ENCODE peak calls at places on chromosomes 7 and 10, in four cellular contexts. X is mesendoderm, G is GM23248, L is H9. S is an unnamed sample.

GRCh38 chr7:142806021-142806353 is 35.2 kb downstream of the PRSS2 start:
- DNase-seq in X (no peak), G (no peak), L (no peak), S (no peak)

GRCh38 chr10:116538461-116538860 is 7.3 kb upstream of the PNLIP start:
- DNase-seq in X (no peak), G (peak; percentile 5), L (no peak), S (peak; percentile 60)

GRCh38 chr7:120185940-120186682 is 86.9 kb upstream of the KCND2 start:
- DNase-seq in X (peak; percentile 16), G (peak; percentile 12), L (no peak), S (no peak)

GRCh38 chr7:5532520-5533335 is 109.1 kb upstream of the TNRC18 start:
- DNase-seq in X (peak; percentile 66), G (peak; percentile 42), L (peak; percentile 72), S (no peak)

GRCh38 chr10:12397931-12398330 is 48.6 kb downstream of the CAMK1D start:
- DNase-seq in X (no peak), G (no peak), L (no peak), S (no peak)

GRCh38 chr7:25989140-25989705 is 162.8 kb upstream of the NFE2L3 start:
- DNase-seq in X (no peak), G (no peak), L (no peak), S (no peak)

GRCh38 chr7:101986335-101986734 is 168.9 kb downstream of the CUX1 start:
- DNase-seq in X (no peak), G (peak; percentile 12), L (no peak), S (no peak)

GRCh38 chr7:107502797-107503196 is 32.9 kb downstream of the GPR22 start:
- DNase-seq in X (no peak), G (no peak), L (no peak), S (no peak)

GRCh38 chr10:108544500-108545120 is 1378.7 kb downstream of the XPNPEP1 start:
- DNase-seq in X (peak; percentile 73), G (peak; percentile 83), L (peak; percentile 76), S (peak; percentile 77)

GRCh38 chr10:74994714-74995308 is 116.6 kb upstream of the SAMD8 start:
- DNase-seq in X (no peak), G (no peak), L (no peak), S (peak; percentile 78)

GRCh38 chr7:69412331-69413146 is 185.7 kb upstream of the AUTS2 start:
- DNase-seq in X (peak; percentile 88), G (peak; percentile 94), L (no peak), S (no peak)

GRCh38 chr10:19917756-19918478 is 101.7 kb downstream of the PLXDC2 start:
- DNase-seq in X (peak; percentile 76), G (no peak), L (no peak), S (no peak)

GRCh38 chr10:22244001-22244400 is 26.2 kb upstream of the EBLN1 start:
- DNase-seq in X (peak; percentile 37), G (no peak), L (peak; percentile 43), S (no peak)

GRCh38 chr7:134690614-134691504 is 44.2 kb downstream of the BPGM start:
- DNase-seq in X (no peak), G (peak; percentile 39), L (no peak), S (no peak)

GRCh38 chr10:115773832-115774231 is 499.2 kb downstream of the GFRA1 start:
- DNase-seq in X (no peak), G (peak; percentile 4), L (no peak), S (no peak)

GRCh38 chr10:36677170-36677768 is 448.1 kb upstream of the ANKRD30A start:
- DNase-seq in X (no peak), G (peak; percentile 69), L (no peak), S (peak; percentile 90)

GRCh38 chr10:133117688-133118071 is 30.0 kb downstream of the ADGRA1 start:
- DNase-seq in X (no peak), G (no peak), L (no peak), S (no peak)

GRCh38 chr7:135270577-135271254 is 37.1 kb downstream of the STRA8 start:
- DNase-seq in X (peak; percentile 46), G (no peak), L (peak; percentile 31), S (no peak)

GRCh38 chr7:108197371-108198091 is 67.4 kb upstream of the LAMB4 start:
- DNase-seq in X (no peak), G (no peak), L (no peak), S (no peak)

GRCh38 chr10:111077715-111078504 is 1.1 kb downstream of the ADRA2A start:
- DNase-seq in X (no peak), G (peak; percentile 62), L (peak; percentile 46), S (no peak)

GRCh38 chr7:130334274-130334673 is 10.3 kb upstream of the CPA5 start:
- DNase-seq in X (no peak), G (peak; percentile 34), L (no peak), S (no peak)

GRCh38 chr10:103145860-103146466 is 47.1 kb downstream of the NT5C2 start:
- DNase-seq in X (no peak), G (peak; percentile 84), L (no peak), S (peak; percentile 52)

GRCh38 chr10:109892885-109893284 is 30.4 kb downstream of the XPNPEP1 start:
- DNase-seq in X (no peak), G (peak; percentile 93), L (peak; percentile 35), S (no peak)

GRCh38 chr10:88379575-88379974 is 203.5 kb downstream of the RNLS start:
- DNase-seq in X (no peak), G (peak; percentile 89), L (no peak), S (no peak)

GRCh38 chr10:104300002-104300735 is 31.2 kb downstream of the GSTO2 start:
- DNase-seq in X (no peak), G (peak; percentile 99), L (no peak), S (peak; percentile 31)

GRCh38 chr10:103847909-103848468 is 7.4 kb downstream of the SH3PXD2A start:
- DNase-seq in X (peak; percentile 74), G (peak; percentile 34), L (peak; percentile 56), S (no peak)

GRCh38 chr7:15620491-15621185 is 58.8 kb upstream of the AGMO start:
- DNase-seq in X (no peak), G (no peak), L (no peak), S (peak; percentile 31)

GRCh38 chr7:36079446-36080025 is 73.5 kb upstream of the EEPD1 start:
- DNase-seq in X (no peak), G (peak; percentile 21), L (no peak), S (no peak)

GRCh38 chr10:31157125-31157983 is 125.7 kb upstream of the ZNF438 start:
- DNase-seq in X (no peak), G (peak; percentile 85), L (no peak), S (no peak)

GRCh38 chr7:75889223-75889825 is 10.5 kb downstream of the RHBDD2 start:
- DNase-seq in X (no peak), G (no peak), L (no peak), S (no peak)

GRCh38 chr10:97207756-97208346 is 22.1 kb upstream of the SLIT1 start:
- DNase-seq in X (no peak), G (no peak), L (no peak), S (no peak)

GRCh38 chr10:85607296-85607695 is 759.3 kb downstream of the GRID1 start:
- DNase-seq in X (no peak), G (no peak), L (peak; percentile 11), S (no peak)

GRCh38 chr7:69232445-69233376 is 365.6 kb upstream of the AUTS2 start:
- DNase-seq in X (peak; percentile 90), G (no peak), L (peak; percentile 92), S (no peak)

GRCh38 chr10:29773675-29774091 is 138.9 kb upstream of the SVIL start:
- DNase-seq in X (no peak), G (no peak), L (no peak), S (no peak)

GRCh38 chr10:70499829-70500167 is 21.2 kb downstream of the PALD1 start:
- DNase-seq in X (no peak), G (no peak), L (no peak), S (no peak)
- H3K9ac ChIP-seq in X (no peak overlapping the region), G (no peak overlapping the region), L (no peak overlapping the region), S (no peak overlapping the region)

GRCh38 chr7:97002555-97003261 is 2.6 kb upstream of the DLX6 start:
- DNase-seq in X (peak; percentile 63), G (no peak), L (peak; percentile 33), S (no peak)
- H3K9ac ChIP-seq in X (peak overlapping the region; percentile 25), G (no peak overlapping the region), L (no peak overlapping the region), S (no peak overlapping the region)

GRCh38 chr7:111459757-111460280 is 102.5 kb downstream of the IMMP2L start:
- DNase-seq in X (no peak), G (peak; percentile 16), L (no peak), S (no peak)
- H3K9ac ChIP-seq in X (no peak overlapping the region), G (no peak overlapping the region), L (no peak overlapping the region), S (no peak overlapping the region)

DNA sequence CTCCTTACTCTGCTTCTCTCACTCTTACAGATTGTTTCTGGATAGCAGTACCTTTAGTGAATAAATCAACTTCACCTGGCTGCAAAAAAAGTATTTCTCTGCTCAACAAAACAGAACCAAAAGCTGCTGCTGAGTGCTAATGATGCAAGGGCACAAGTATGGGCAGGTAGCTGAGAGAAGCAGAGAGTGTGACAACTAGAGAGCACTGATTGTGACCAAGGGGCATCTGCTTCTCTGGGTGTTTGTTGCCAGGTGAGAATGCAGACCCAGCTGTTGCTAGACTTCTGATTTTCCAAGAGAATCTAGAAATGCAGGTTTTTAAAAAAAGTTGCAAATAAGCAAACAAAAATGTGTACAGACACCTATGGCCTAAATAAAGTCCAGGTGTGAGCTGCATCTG is 25.3 kb upstream of the PPIF start:
- DNase-seq in X (no peak), G (no peak), L (no peak), S (peak; percentile 44)
- H3K9ac ChIP-seq in X (no peak overlapping the region), G (peak overlapping the region; percentile 3), L (no peak overlapping the region), S (peak overlapping the region; percentile 7)